ENCODE peak calls at places on chromosomes 1 and 21, in nine cellular contexts. B is AG04450; M is activated CD8-positive, alpha-beta memory T cell treated with anti-CD3 and anti-CD28 coated beads, Interleukin-2, amount 50 U/mL, for 48 hours; U is right lobe of liver; T is EL; R is H9; A is lower lobe of right lung; O is HuH-7.5; W is hypothalamus. Z is an unnamed sample.

GRCh38 chr1:94055459-94056122 is 65.4 kb downstream of the ABCA4 start:
- DNase-seq in B (no peak), M (no peak), U (no peak), T (peak; percentile 58), R (no peak), A (no peak), O (no peak), W (no peak), Z (peak; percentile 39)

GRCh38 chr21:29163381-29164115 is 33.1 kb downstream of the MAP3K7CL start:
- DNase-seq in B (no peak), M (no peak), U (no peak), T (peak; percentile 40), R (no peak), A (peak; percentile 50), O (no peak), W (no peak), Z (no peak)

GRCh38 chr1:94111879-94112278 is 9.1 kb downstream of the ABCA4 start:
- DNase-seq in B (no peak), M (no peak), U (no peak), T (no peak), R (no peak), A (no peak), O (no peak), W (no peak), Z (no peak)

GRCh38 chr1:117628343-117628742 is 22.5 kb downstream of the TENT5C start:
- DNase-seq in B (no peak), M (no peak), U (no peak), T (no peak), R (no peak), A (no peak), O (no peak), W (no peak), Z (no peak)

GRCh38 chr1:45785583-45785982 is 17.8 kb upstream of the MAST2 start:
- DNase-seq in B (no peak), M (no peak), U (no peak), T (no peak), R (no peak), A (no peak), O (no peak), W (no peak), Z (no peak)

GRCh38 chr1:23593556-23594148 is 34.4 kb upstream of the ID3 start:
- DNase-seq in B (no peak), M (no peak), U (no peak), T (no peak), R (peak; percentile 79), A (no peak), O (no peak), W (no peak), Z (peak; percentile 95)

GRCh38 chr1:68111804-68112436 is 61.5 kb upstream of the DIRAS3 start:
- DNase-seq in B (peak; percentile 77), M (no peak), U (no peak), T (peak; percentile 86), R (no peak), A (peak; percentile 54), O (no peak), W (peak; percentile 88), Z (peak; percentile 63)

GRCh38 chr1:216535059-216535458 is 111.8 kb upstream of the USH2A start:
- DNase-seq in B (peak; percentile 18), M (no peak), U (no peak), T (no peak), R (no peak), A (no peak), O (no peak), W (no peak), Z (no peak)

GRCh38 chr1:77541162-77541545 is 141.3 kb downstream of the ZZZ3 start:
- DNase-seq in B (no peak), M (no peak), U (no peak), T (no peak), R (no peak), A (no peak), O (no peak), W (no peak), Z (no peak)

GRCh38 chr1:239511865-239512264 is 125.5 kb downstream of the CHRM3 start:
- DNase-seq in B (no peak), M (no peak), U (no peak), T (no peak), R (no peak), A (no peak), O (no peak), W (no peak), Z (no peak)

Z was measured in mammary epithelial cell.